ENCODE peak calls at places on chromosomes 12 and 14, in four cellular contexts. I is A549, P is GM23338, D is tibial artery. W is an unnamed sample.

GRCh38 chr12:76441016-76441415 is 92.8 kb upstream of the BBS10 start:
- DNase-seq in I (no peak), P (no peak), D (no peak), W (no peak)

GRCh38 chr12:12336049-12336411 is 14.0 kb downstream of the MANSC1 start:
- DNase-seq in I (no peak), P (no peak), D (no peak), W (no peak)

GRCh38 chr14:72855913-72856312 is 38.0 kb downstream of the DPF3 start:
- DNase-seq in I (no peak), P (no peak), D (no peak), W (no peak)

GRCh38 chr12:25130741-25131188 is 64.2 kb downstream of the DNAI7 start:
- DNase-seq in I (peak), P (peak), D (no peak), W (no peak)

GRCh38 chr14:100546051-100546443 is 41.2 kb downstream of the BEGAIN start:
- DNase-seq in I (no peak), P (no peak), D (no peak), W (no peak)

GRCh38 chr12:88172844-88173407 is 30.8 kb downstream of the TMTC3 start:
- DNase-seq in I (no peak), P (no peak), D (no peak), W (no peak)

GRCh38 chr14:74571901-74572828 is 39.9 kb downstream of the LTBP2 start:
- DNase-seq in I (peak), P (no peak), D (no peak), W (no peak)

GRCh38 chr12:1083888-1084262 is 92.9 kb downstream of the ERC1 start:
- DNase-seq in I (no peak), P (peak), D (no peak), W (no peak)

GRCh38 chr12:109758406-109759075 is 44.9 kb downstream of the FAM222A start:
- DNase-seq in I (no peak), P (no peak), D (peak), W (peak)

GRCh38 chr12:113684053-113684907 is 212.6 kb upstream of the LHX5 start:
- DNase-seq in I (no peak), P (peak), D (no peak), W (no peak)

DNA sequence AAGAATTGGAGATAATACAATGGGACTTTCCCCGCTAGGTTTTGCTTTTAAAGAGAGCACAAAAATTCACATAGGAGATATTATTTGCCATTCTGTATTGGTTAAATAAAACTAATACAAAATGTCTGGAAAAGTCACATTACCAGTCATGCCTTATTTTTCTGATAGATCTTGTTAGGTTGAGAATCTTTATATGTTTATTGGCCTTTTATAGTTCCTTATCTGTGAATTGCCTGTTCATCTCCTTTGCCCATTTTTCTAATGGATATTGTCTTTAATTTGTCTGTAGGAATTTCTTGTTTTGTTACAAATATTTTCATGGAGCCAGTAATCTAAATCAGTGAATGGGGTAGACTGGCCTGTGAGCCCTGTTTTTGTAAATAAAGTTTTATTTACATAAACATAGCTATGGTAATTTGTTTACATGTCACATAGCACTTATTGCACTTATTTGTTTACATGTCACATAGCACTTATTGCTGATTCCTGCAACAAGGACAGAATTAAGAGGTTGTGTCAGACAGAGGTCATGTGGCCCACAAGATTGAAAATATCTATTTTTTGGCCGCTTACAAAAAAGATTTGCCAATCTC is 65.0 kb downstream of the ATF7IP start:
- DNase-seq in I (no peak), P (no peak), D (no peak), W (no peak)
- H3K4me3 ChIP-seq in I (no peak), P (no peak), D (no peak), W (no peak)

DNA sequence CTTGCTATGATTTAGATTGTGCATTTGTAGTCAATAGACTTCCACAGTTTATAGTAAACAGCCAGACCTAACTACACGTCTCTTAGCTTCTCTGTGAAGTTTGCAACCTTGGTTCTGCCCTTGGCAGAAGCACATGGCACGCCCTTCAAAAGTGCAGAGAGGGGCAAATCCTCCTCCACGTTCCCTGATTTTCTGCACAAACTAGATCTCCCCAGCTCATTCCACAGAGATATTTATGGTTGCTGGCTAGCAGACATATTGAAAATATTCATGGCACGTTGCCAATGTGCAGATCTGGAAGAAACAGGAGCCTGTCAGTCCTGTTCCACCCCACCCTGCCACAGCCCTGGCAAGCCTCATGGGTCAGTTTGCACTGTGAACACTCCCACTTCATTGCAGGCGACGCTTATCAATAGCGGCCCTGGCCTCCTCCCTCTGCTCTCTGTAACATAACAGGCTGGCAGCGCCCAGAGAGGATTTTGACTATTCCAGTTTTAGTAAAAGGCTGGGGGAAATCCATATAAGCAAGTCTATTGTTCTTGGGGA is 6.5 kb upstream of the LGALS3 start:
- DNase-seq in I (no peak), P (no peak), D (no peak), W (no peak)
- H3K27ac ChIP-seq in I (no peak), P (no peak), D (peak), W (no peak)

GRCh38 chr12:56590237-56590830 is 39.8 kb downstream of the BAZ2A start:
- DNase-seq in I (no peak), P (peak), D (no peak), W (no peak)
- TF ChIP-seq CTCF in I (peak), P (peak), D (no peak), W (no peak)

GRCh38 chr14:66085224-66085623 is 400.9 kb upstream of the CCDC196 start:
- DNase-seq in I (no peak), P (no peak), D (no peak), W (no peak)

GRCh38 chr14:66092748-66093147 is 393.4 kb upstream of the CCDC196 start:
- DNase-seq in I (no peak), P (no peak), D (no peak), W (no peak)

GRCh38 chr14:66085662-66086061 is 400.5 kb upstream of the CCDC196 start:
- DNase-seq in I (no peak), P (no peak), D (no peak), W (no peak)

GRCh38 chr14:66087231-66087630 is 398.9 kb upstream of the CCDC196 start:
- DNase-seq in I (no peak), P (no peak), D (no peak), W (no peak)

GRCh38 chr14:66088661-66089060 is 397.5 kb upstream of the CCDC196 start:
- DNase-seq in I (no peak), P (no peak), D (no peak), W (no peak)
- H3K4me3 ChIP-seq in I (no peak), P (no peak), D (no peak), W (no peak)

W was measured in dorsolateral prefrontal cortex.